ENCODE peak calls at places on chromosomes 12 and 14, in six cellular contexts. E is adrenal gland; R is HCT116; K is CD8-positive, alpha-beta T cell; T is foreskin keratinocyte; J is lower lobe of right lung. Y is an unnamed sample.

GRCh38 chr14:63933701-63934100 is 80.9 kb downstream of the SYNE2 start:
- DNase-seq in E (no peak), R (no peak), K (no peak), T (no peak), J (no peak), Y (no peak)

GRCh38 chr14:60035177-60035576 is 56.5 kb upstream of the PCNX4 start:
- DNase-seq in E (no peak), R (no peak), K (no peak), T (no peak), J (no peak), Y (no peak)

GRCh38 chr12:126534495-126534894 is 1469.3 kb downstream of the AACS start:
- DNase-seq in E (no peak), R (no peak), K (no peak), T (no peak), J (no peak), Y (no peak)

GRCh38 chr12:131693149-131693548 is 17.7 kb upstream of the SFSWAP start:
- DNase-seq in E (no peak), R (no peak), K (no peak), T (no peak), J (no peak), Y (no peak)

GRCh38 chr12:39905152-39905551 is 200.7 kb downstream of the SLC2A13 start:
- DNase-seq in E (peak), R (no peak), K (no peak), T (no peak), J (no peak), Y (peak)

GRCh38 chr12:131133015-131133905 is 179.6 kb downstream of the ADGRD1 start:
- DNase-seq in E (no peak), R (no peak), K (peak), T (no peak), J (no peak), Y (no peak)

GRCh38 chr14:27557445-27557844 is 959.6 kb upstream of the NOVA1 start:
- DNase-seq in E (no peak), R (no peak), K (no peak), T (no peak), J (no peak), Y (no peak)

GRCh38 chr12:94640134-94640928 is 10.0 kb downstream of the TMCC3 start:
- DNase-seq in E (no peak), R (no peak), K (no peak), T (peak), J (no peak), Y (peak)

GRCh38 chr14:71362920-71363584 is 455.8 kb downstream of the PCNX1 start:
- DNase-seq in E (no peak), R (no peak), K (no peak), T (no peak), J (no peak), Y (peak)

GRCh38 chr14:105486333-105486973 is at the start of gene CRIP1:
- DNase-seq in E (no peak), R (no peak), K (no peak), T (no peak), J (no peak), Y (no peak)

DNA sequence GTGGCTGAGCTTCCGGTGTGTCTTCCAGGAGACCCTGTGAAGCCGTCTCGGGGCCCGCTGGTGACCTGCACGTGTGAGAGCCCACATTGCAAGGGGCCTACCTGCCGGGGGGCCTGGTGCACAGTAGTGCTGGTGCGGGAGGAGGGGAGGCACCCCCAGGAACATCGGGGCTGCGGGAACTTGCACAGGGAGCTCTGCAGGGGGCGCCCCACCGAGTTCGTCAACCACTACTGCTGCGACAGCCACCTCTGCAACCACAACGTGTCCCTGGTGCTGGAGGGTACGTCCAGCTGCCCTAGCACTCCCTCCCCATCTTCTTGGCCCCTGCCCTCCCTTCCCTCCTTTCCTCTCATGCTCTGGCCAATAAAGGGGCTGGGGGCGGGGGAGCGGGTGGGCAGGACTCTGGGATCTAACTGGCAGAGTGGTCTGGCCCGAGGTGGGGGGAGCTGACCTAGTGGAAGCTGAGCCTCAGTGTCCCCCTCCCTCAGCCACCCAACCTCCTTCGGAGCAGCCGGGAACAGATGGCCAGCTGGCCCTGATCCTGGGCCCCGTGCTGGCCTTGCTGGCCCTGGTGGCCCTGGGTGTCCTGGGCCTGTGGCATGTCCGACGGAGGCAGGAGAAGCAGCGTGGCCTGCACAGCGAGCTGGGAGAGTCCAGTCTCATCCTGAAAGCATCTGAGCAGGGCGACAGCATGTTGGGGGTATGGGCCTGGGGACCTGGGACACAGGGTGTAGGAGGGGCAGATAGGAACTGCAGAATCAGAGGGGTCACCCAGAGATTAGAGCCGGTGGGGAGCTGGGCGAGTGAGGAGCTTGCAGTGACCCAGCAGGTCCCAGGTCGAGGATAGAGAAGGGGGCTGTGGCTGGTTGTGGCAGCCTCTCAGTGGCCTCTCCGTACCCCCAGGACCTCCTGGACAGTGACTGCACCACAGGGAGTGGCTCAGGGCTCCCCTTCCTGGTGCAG is 6.0 kb downstream of the ACVRL1 start:
- DNase-seq in E (no peak), R (no peak), K (no peak), T (no peak), J (no peak), Y (no peak)
- TF ChIP-seq CTCF in E (no peak), R (peak), K (no peak), T (peak), J (peak), Y (no peak)

GRCh38 chr14:94129758-94130414 is 482 bp upstream of the IFI27L2 start:
- DNase-seq in E (peak), R (peak), K (peak), T (no peak), J (no peak), Y (peak)
- TF ChIP-seq CTCF in E (no peak), R (no peak), K (no peak), T (no peak), J (no peak), Y (no peak)

GRCh38 chr12:88706286-88706685 is 126.0 kb upstream of the KITLG start:
- DNase-seq in E (no peak), R (no peak), K (no peak), T (no peak), J (no peak), Y (peak)

GRCh38 chr12:88703790-88704189 is 123.5 kb upstream of the KITLG start:
- DNase-seq in E (no peak), R (no peak), K (no peak), T (peak), J (no peak), Y (no peak)

GRCh38 chr12:88707800-88708199 is 127.5 kb upstream of the KITLG start:
- DNase-seq in E (no peak), R (no peak), K (no peak), T (no peak), J (no peak), Y (no peak)
- TF ChIP-seq CTCF in E (no peak), R (no peak), K (no peak), T (no peak), J (no peak), Y (no peak)

DNA sequence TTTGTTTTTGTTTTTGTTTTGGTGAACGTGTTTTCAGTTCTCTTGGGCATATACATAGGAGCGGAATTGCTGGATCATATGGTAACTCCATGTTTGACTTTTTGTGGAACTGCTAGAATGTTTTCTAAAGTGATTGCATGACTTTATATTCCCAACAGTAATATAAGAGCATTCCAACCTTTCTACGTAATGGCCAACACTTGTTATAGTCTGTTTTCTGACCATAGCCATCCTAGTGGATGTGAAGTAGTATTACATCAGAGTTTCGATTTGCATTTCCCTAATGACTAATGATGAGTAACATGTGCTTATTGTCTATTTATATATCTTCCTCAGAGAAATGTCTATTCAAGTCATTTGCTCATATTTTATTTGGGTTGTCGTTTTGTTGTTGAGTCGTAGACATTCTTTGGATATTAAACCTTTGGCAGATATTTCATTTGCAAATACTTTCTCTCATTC is 268.7 kb downstream of the AEBP2 start:
- DNase-seq in E (no peak), R (peak), K (no peak), T (peak), J (no peak), Y (peak)
- TF ChIP-seq CTCF in E (no peak), R (peak), K (no peak), T (peak), J (no peak), Y (peak)

GRCh38 chr12:127559349-127560040 is 707.5 kb upstream of the TMEM132C start:
- DNase-seq in E (peak), R (no peak), K (no peak), T (peak), J (no peak), Y (peak)
- TF ChIP-seq CTCF in E (peak), R (no peak), K (no peak), T (peak), J (peak), Y (peak)

GRCh38 chr14:32469388-32470160 is 140.5 kb downstream of the AKAP6 start:
- DNase-seq in E (no peak), R (peak), K (no peak), T (peak), J (no peak), Y (peak)
- TF ChIP-seq CTCF in E (peak), R (peak), K (no peak), T (peak), J (peak), Y (peak)

DNA sequence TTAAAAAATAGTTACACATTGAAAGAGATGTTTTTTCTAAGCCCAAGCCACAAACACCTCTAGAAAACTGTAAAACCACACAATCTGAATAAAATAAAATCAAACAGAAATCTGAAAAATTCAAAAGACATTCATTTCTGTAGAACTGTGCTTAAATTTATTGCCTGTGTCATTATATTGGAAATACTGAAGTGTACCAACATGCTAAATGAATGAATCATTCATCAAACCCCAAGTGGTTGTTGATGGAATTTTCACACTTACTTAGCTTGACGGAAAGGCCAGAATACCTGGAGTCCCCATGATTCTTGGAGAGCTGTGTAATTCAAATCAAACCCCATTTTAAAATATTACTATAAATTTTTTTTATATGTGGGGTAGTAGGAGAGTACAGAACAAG is 2.7 kb downstream of the KITLG start:
- DNase-seq in E (no peak), R (peak), K (no peak), T (no peak), J (no peak), Y (peak)
- TF ChIP-seq CTCF in E (no peak), R (peak), K (no peak), T (peak), J (peak), Y (peak)

DNA sequence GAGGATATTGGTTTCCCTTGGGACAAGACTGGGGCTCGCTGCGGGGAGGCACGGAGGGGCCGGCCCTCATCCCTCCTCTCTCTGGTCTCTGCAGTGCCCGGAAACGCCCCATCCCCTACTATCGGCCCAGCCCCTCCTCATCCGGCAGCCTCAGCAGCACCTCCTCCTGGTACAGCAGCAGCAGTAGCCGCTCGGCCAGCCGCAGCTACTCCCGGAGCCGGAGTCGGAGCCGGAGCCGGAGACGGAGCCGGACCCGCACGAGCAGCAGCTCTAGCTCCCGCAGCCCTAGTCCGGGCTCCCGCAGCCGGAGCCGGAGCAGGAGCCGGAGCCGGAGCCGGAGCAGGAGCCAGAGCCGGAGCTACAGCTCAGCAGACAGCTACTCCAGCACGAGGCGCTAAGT is 22.3 kb upstream of the HSPB8 start:
- DNase-seq in E (no peak), R (no peak), K (no peak), T (no peak), J (no peak), Y (no peak)
- TF ChIP-seq CTCF in E (no peak), R (peak), K (no peak), T (no peak), J (no peak), Y (no peak)

DNA sequence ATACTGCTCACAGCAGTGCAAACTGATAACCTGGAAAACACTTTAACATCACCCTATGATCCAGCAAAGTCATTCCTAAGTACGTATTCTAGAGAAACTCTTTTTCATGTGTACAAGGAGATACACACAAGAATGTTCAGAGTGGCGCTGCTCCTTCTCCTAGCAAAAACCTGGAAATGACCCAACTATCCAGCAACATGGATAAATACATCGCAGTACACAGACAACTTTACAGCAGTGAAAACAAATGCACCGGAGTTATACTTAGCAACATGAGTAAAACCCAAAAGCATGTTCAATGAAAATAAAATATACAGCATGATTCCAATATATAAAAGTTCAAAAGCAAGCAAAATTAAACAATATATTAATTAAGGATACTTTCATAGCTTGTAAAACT is 18.7 kb downstream of the SART3 start:
- DNase-seq in E (no peak), R (no peak), K (no peak), T (no peak), J (no peak), Y (no peak)
- TF ChIP-seq CTCF in E (no peak), R (no peak), K (no peak), T (no peak), J (no peak), Y (no peak)

GRCh38 chr14:102496331-102496691 is 13.3 kb downstream of the ANKRD9 start:
- DNase-seq in E (no peak), R (no peak), K (no peak), T (no peak), J (no peak), Y (no peak)

GRCh38 chr14:102499401-102500189 is 10.0 kb downstream of the ANKRD9 start:
- DNase-seq in E (no peak), R (no peak), K (no peak), T (no peak), J (no peak), Y (no peak)

GRCh38 chr14:102496955-102497744 is 12.4 kb downstream of the ANKRD9 start:
- DNase-seq in E (no peak), R (no peak), K (no peak), T (no peak), J (no peak), Y (no peak)

GRCh38 chr14:102498678-102499265 is 10.8 kb downstream of the ANKRD9 start:
- DNase-seq in E (no peak), R (no peak), K (no peak), T (no peak), J (no peak), Y (no peak)

GRCh38 chr14:102498005-102498677 is 11.4 kb downstream of the ANKRD9 start:
- DNase-seq in E (no peak), R (no peak), K (no peak), T (no peak), J (no peak), Y (peak)
- TF ChIP-seq CTCF in E (no peak), R (peak), K (no peak), T (peak), J (no peak), Y (no peak)

Y was measured in fibroblast of mammary gland.